ENCODE peak calls at places on chromosomes 16 and 17, in four cellular contexts. E is A549, U is K562, W is GM12878. V is an unnamed sample.

GRCh38 chr17:66725956-66726355 is 109.0 kb upstream of the CACNG5 start:
- DNase-seq in E (no peak), U (no peak), W (no peak), V (no peak)

GRCh38 chr17:31391496-31391949 is at the start of gene RAB11FIP4:
- DNase-seq in E (no peak), U (peak), W (no peak), V (no peak)

GRCh38 chr17:40864661-40865380 is 2.2 kb downstream of the KRT12 start:
- DNase-seq in E (no peak), U (no peak), W (no peak), V (peak)

GRCh38 chr17:10758062-10758461 is 28.2 kb upstream of the TMEM220 start:
- DNase-seq in E (no peak), U (no peak), W (no peak), V (no peak)

GRCh38 chr16:4407543-4408322 is 8.7 kb downstream of the CORO7 start:
- DNase-seq in E (no peak), U (no peak), W (no peak), V (no peak)

GRCh38 chr16:8941718-8942344 is 21.9 kb downstream of the USP7 start:
- DNase-seq in E (no peak), U (no peak), W (no peak), V (no peak)

GRCh38 chr16:47590472-47590871 is 129.3 kb downstream of the PHKB start:
- DNase-seq in E (no peak), U (no peak), W (no peak), V (no peak)

GRCh38 chr17:80359422-80360110 is 55.4 kb upstream of the ENDOV start:
- DNase-seq in E (no peak), U (no peak), W (no peak), V (no peak)

GRCh38 chr17:12729086-12729485 is 60.2 kb upstream of the ARHGAP44 start:
- DNase-seq in E (no peak), U (no peak), W (no peak), V (no peak)

GRCh38 chr17:64084940-64085649 is 44.8 kb downstream of the ERN1 start:
- DNase-seq in E (no peak), U (no peak), W (no peak), V (no peak)

GRCh38 chr17:14393723-14394122 is 92.8 kb downstream of the HS3ST3B1 start:
- DNase-seq in E (no peak), U (no peak), W (no peak), V (no peak)

GRCh38 chr17:79391808-79392233 is 219.0 kb downstream of the RBFOX3 start:
- DNase-seq in E (peak), U (peak), W (no peak), V (peak)

DNA sequence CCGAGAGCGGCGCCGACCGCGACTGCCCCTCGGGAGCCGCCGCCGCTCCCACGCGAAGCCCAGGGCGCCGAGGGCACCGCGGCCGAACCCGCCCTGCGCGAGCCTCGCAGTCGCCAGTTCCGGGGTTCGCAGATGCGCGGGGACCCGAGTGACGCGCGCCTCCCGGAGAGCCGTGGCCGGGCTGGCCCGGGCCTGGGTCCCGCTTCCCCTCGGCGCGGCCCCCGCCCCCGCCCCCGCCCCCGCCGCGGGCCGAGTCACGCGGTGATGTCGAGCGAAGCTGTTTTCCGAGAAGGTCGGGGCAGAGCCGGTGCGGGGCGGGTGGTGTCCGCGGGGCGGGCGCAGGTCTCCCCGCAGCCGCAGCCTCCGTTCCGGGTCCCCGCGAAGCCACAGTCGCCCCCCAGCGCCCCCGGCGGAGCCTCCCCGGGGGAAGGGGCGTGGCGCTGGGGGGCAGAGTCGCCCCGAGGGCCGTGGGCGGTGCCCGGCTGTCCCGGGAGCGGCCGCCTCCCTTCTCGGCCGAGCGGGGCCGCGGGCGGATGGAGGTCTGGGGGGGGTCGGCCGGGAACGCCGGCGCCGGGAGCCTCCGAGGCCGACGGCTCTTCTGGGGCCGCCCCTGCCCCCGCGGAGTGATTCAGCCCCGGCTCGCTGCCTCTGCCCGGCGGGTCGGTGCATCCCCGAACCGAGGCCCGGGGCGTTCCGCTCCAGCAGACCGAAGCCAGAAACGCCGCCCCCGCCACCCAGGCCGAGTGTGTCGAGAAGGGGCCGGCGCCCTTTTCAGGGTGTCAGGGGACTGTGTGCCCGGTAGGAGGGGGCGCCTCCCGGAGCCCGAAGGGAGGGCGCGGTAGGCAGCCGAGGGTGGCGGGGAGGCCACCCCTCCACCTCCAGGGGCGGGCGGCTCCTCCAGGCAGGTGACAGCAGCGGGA is 1.5 kb downstream of the METRNL start:
- DNase-seq in E (no peak), U (peak), W (no peak), V (no peak)
- TF ChIP-seq MYC in E (no peak), U (no peak), W (no peak), V (no peak)

GRCh38 chr16:81926036-81926435 is 85.2 kb downstream of the SDR42E1 start:
- DNase-seq in E (no peak), U (no peak), W (no peak), V (no peak)

GRCh38 chr16:81927561-81928185 is 83.6 kb downstream of the SDR42E1 start:
- DNase-seq in E (no peak), U (no peak), W (no peak), V (no peak)

GRCh38 chr16:81931927-81932326 is 79.3 kb downstream of the SDR42E1 start:
- DNase-seq in E (no peak), U (no peak), W (no peak), V (no peak)

GRCh38 chr16:81929841-81930240 is 81.4 kb downstream of the SDR42E1 start:
- DNase-seq in E (no peak), U (no peak), W (no peak), V (no peak)

DNA sequence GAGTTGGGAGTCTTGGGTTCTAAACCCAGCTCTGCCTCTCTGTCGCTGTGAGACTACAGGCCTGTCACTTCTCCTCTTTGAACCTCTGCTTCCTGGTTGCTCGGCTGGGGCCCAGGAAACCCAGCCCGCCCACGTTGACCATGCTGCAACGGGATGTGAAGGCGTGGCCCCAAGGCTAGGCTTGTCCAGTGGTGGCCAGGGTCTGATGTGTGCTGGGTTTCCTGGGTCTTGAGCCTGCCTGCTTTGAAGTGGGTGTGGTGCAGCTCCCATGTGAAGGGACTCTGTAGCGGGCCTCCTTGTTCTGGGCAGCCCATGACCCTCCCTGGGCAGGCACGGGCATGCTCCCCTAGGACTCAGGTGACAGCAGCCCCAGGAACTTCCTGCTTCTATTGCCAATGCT is 82.3 kb downstream of the SDR42E1 start:
- DNase-seq in E (no peak), U (peak), W (no peak), V (no peak)
- TF ChIP-seq RAD21 in E (no peak), U (no peak), W (no peak), V (no peak)

GRCh38 chr16:87849419-87850008 is 19.8 kb downstream of the SLC7A5 start:
- DNase-seq in E (no peak), U (no peak), W (no peak), V (no peak)
- TF ChIP-seq MYC in E (no peak), U (no peak), W (no peak), V (no peak)

GRCh38 chr17:35161281-35161761 is 13.7 kb downstream of the UNC45B start:
- DNase-seq in E (no peak), U (no peak), W (no peak), V (no peak)

GRCh38 chr17:35164716-35165115 is 17.1 kb downstream of the UNC45B start:
- DNase-seq in E (no peak), U (no peak), W (no peak), V (no peak)

GRCh38 chr17:35163886-35164285 is 16.3 kb downstream of the UNC45B start:
- DNase-seq in E (no peak), U (no peak), W (no peak), V (no peak)

GRCh38 chr17:35160354-35161201 is 13.0 kb downstream of the UNC45B start:
- DNase-seq in E (no peak), U (no peak), W (no peak), V (no peak)

GRCh38 chr17:35162755-35163154 is 15.1 kb downstream of the UNC45B start:
- DNase-seq in E (no peak), U (no peak), W (no peak), V (no peak)
- TF ChIP-seq RAD21 in E (no peak), U (no peak), W (no peak), V (no peak)

GRCh38 chr17:82152114-82152513 is 54.1 kb upstream of the FASN start:
- DNase-seq in E (no peak), U (no peak), W (no peak), V (no peak)

GRCh38 chr17:82152556-82153294 is 54.7 kb upstream of the FASN start:
- DNase-seq in E (no peak), U (no peak), W (no peak), V (no peak)

GRCh38 chr17:82153295-82153691 is 55.3 kb upstream of the FASN start:
- DNase-seq in E (no peak), U (no peak), W (no peak), V (no peak)

GRCh38 chr17:82149401-82150099 is 51.5 kb upstream of the FASN start:
- DNase-seq in E (no peak), U (no peak), W (no peak), V (no peak)

DNA sequence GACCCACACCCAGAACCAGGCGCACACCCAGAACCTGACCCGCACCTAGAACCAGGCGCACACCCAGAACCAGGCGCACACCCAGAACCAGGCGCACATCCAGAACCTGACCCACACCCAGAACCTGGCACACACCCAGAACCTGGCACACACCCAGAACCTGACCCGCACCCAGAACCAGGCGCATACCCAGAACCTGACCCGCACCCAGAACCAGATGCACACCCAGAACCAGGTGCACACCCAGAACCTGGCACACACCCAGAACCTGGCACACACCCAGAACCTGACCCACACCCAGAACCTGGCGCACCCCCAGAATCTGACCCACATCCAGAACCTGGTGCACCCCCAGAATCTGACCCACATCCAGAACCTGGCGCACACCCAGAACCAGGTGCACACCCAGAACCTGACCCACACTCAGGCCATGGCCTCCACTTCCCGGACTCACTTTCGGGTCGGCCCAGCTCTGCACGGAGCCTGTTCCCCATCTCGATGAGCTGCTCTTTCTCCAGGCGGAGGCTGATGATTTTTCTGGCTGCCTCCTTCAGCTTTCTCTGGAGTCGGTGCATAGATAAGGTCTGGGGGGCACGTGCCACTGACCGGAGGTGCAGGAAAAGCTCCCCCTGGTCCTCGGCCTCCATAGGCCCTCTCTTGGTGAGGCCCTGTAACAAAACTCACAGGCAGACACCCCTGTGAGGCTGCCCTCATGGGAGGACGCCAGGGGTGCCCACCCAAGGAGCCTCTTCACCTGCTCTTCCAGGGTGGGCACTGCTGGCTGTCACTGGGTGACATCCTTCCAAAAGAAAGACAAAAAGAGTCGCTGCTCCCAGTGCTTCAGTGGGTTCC is 53.3 kb upstream of the FASN start:
- DNase-seq in E (no peak), U (no peak), W (no peak), V (no peak)
- TF ChIP-seq MYC in E (no peak), U (no peak), W (no peak), V (no peak)

GRCh38 chr17:47855737-47856136 is 4.8 kb upstream of the SP6 start:
- DNase-seq in E (no peak), U (no peak), W (no peak), V (no peak)

GRCh38 chr17:47850692-47851573 is at the start of gene SP6:
- DNase-seq in E (peak), U (peak), W (no peak), V (peak)

GRCh38 chr17:47851764-47852112 is 775 bp upstream of the SP6 start:
- DNase-seq in E (no peak), U (peak), W (no peak), V (no peak)

GRCh38 chr17:47852113-47852949 is 1.4 kb upstream of the SP6 start:
- DNase-seq in E (no peak), U (peak), W (no peak), V (no peak)

GRCh38 chr17:47853616-47854015 is 2.7 kb upstream of the SP6 start:
- DNase-seq in E (no peak), U (no peak), W (no peak), V (no peak)
- TF ChIP-seq RAD21 in E (no peak), U (no peak), W (no peak), V (no peak)

GRCh38 chr17:51044964-51045363 is 75.7 kb downstream of the SPAG9 start:
- DNase-seq in E (no peak), U (no peak), W (no peak), V (no peak)
- TF ChIP-seq MYC in E (no peak), U (no peak), W (no peak), V (no peak)

GRCh38 chr16:71627631-71628236 is 1.8 kb downstream of the MARVELD3 start:
- DNase-seq in E (no peak), U (peak), W (no peak), V (no peak)

GRCh38 chr16:71628810-71629209 is 2.8 kb downstream of the MARVELD3 start:
- DNase-seq in E (no peak), U (no peak), W (no peak), V (no peak)

GRCh38 chr16:71626858-71627213 is 852 bp downstream of the MARVELD3 start:
- DNase-seq in E (peak), U (peak), W (no peak), V (no peak)

GRCh38 chr16:71625113-71625850 is 702 bp upstream of the MARVELD3 start:
- DNase-seq in E (no peak), U (no peak), W (no peak), V (no peak)

DNA sequence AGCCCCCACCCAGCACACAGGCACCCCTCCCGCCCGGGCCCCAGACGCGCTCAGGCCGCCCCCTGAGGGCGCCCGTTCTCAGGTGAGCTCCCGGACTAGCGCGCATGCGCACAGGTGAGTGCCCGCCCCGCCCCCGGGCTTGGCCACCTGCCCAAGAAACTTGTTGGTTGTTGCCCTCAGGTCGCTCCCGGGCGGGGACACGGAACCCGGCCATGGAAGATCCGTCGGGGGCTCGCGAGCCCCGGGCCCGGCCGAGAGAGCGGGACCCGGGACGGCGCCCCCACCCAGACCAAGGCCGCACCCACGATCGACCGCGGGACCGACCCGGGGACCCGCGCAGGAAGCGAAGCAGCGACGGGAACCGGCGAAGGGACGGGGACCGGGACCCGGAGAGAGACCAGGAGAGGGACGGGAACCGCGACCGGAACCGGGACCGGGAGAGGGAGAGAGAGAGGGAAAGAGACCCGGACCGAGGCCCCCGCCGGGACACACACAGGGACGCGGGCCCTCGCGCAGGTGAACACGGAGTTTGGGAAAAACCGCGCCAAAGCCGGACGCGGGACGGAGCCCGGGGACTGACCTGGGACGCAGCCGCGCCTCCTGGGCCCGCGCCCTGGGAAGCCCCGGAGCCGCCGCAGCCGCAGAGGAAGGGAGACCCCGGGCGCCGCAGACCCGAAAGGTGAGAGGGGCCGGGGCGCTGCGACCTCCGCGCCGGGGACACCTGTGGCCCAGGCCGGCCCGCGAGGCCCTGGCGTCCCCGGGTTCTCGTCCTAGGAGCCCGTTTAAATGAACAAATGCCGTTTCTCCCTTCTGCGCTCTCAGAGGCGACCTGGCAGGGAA is at the start of gene MARVELD3:
- DNase-seq in E (peak), U (peak), W (no peak), V (peak)
- TF ChIP-seq RAD21 in E (no peak), U (no peak), W (no peak), V (no peak)

GRCh38 chr17:55814377-55814776 is 63.5 kb downstream of the PCTP start:
- DNase-seq in E (no peak), U (no peak), W (no peak), V (no peak)

GRCh38 chr17:55806745-55807466 is 56.1 kb downstream of the PCTP start:
- DNase-seq in E (no peak), U (no peak), W (no peak), V (no peak)

GRCh38 chr17:55812323-55812722 is 61.5 kb downstream of the PCTP start:
- DNase-seq in E (no peak), U (no peak), W (no peak), V (no peak)

GRCh38 chr17:55813944-55814343 is 63.1 kb downstream of the PCTP start:
- DNase-seq in E (no peak), U (no peak), W (no peak), V (no peak)

GRCh38 chr17:55811536-55811935 is 60.7 kb downstream of the PCTP start:
- DNase-seq in E (no peak), U (no peak), W (no peak), V (no peak)
- TF ChIP-seq MYC in E (no peak), U (no peak), W (no peak), V (no peak)

V was measured in HepG2.